ENCODE peak calls at places on chromosomes 1 and 21, in nine cellular contexts. B, J, S, K, N, Z, F, X and G are unnamed samples.

GRCh38 chr1:29324771-29325351 is 88.5 kb downstream of the PTPRU start:
- DNase-seq in F (peak), J (no peak), K (no peak), X (no peak), S (peak), Z (no peak), B (no peak), N (peak), G (no peak)

GRCh38 chr1:235073331-235073967 is 55.2 kb downstream of the TOMM20 start:
- DNase-seq in B (peak), F (no peak), J (no peak), K (no peak), S (peak), X (no peak), Z (no peak), N (no peak), G (peak)

GRCh38 chr1:172918478-172918877 is 132.3 kb downstream of the TNFSF18 start:
- DNase-seq in B (no peak), K (no peak), F (no peak), X (no peak), S (no peak), J (no peak), Z (no peak), N (no peak), G (no peak)

GRCh38 chr1:98045211-98046030 is 124.6 kb upstream of the DPYD start:
- DNase-seq in Z (no peak), K (no peak), X (no peak), F (peak), N (peak), B (no peak), J (peak), S (no peak), G (peak)

GRCh38 chr1:153032677-153033308 is 1.8 kb downstream of the SPRR1B start:
- DNase-seq in Z (no peak), S (peak), N (peak), B (no peak), X (peak), J (peak), F (peak), K (no peak), G (peak)

GRCh38 chr1:208684192-208684591 is 440.0 kb upstream of the PLXNA2 start:
- DNase-seq in F (no peak), S (no peak), J (no peak), N (no peak), K (no peak), B (no peak), Z (no peak), X (no peak), G (no peak)

GRCh38 chr1:180571832-180572636 is 13.3 kb downstream of the OVAAL start:
- DNase-seq in Z (no peak), B (no peak), N (no peak), J (no peak), S (peak), K (no peak), X (no peak), F (no peak), G (no peak)

GRCh38 chr1:41766546-41766945 is 152.2 kb downstream of the HIVEP3 start:
- DNase-seq in F (no peak), J (no peak), B (no peak), Z (no peak), N (peak), S (no peak), X (no peak), K (no peak), G (no peak)

GRCh38 chr21:36104306-36105300 is 30.3 kb upstream of the CBR3 start:
- DNase-seq in F (peak), J (no peak), S (no peak), K (no peak), B (peak), Z (no peak), X (no peak), N (peak), G (peak)

GRCh38 chr1:216005916-216006315 is 417.3 kb downstream of the USH2A start:
- DNase-seq in J (no peak), K (no peak), B (no peak), N (no peak), S (no peak), Z (no peak), F (no peak), X (peak), G (no peak)

GRCh38 chr1:160558679-160559078 is 20.6 kb downstream of the CD84 start:
- DNase-seq in S (no peak), Z (no peak), F (no peak), J (no peak), X (no peak), B (no peak), N (no peak), K (no peak), G (no peak)

GRCh38 chr1:218938259-218938658 is 235.4 kb upstream of the LYPLAL1 start:
- DNase-seq in S (no peak), X (no peak), J (no peak), N (no peak), Z (no peak), K (no peak), B (no peak), F (no peak), G (no peak)

GRCh38 chr1:150808134-150808533 is at the start of gene CTSK:
- DNase-seq in J (peak), B (no peak), F (no peak), N (no peak), X (peak), S (no peak), Z (no peak), K (no peak), G (peak)

GRCh38 chr1:67052741-67053534 is 1.0 kb downstream of the SLC35D1 start:
- DNase-seq in X (no peak), Z (peak), S (peak), B (peak), J (peak), N (peak), K (no peak), F (peak), G (peak)

GRCh38 chr1:62356257-62356835 is 37.1 kb upstream of the KANK4 start:
- DNase-seq in S (peak), J (peak), X (peak), B (no peak), K (no peak), F (peak), Z (peak), N (no peak), G (no peak)

GRCh38 chr1:77560741-77561140 is 121.7 kb downstream of the ZZZ3 start:
- DNase-seq in J (no peak), Z (no peak), K (no peak), F (no peak), S (no peak), X (no peak), B (no peak), N (no peak), G (no peak)

GRCh38 chr1:243946946-243947345 is 96.9 kb upstream of the AKT3 start:
- DNase-seq in B (no peak), N (no peak), F (peak), K (no peak), Z (peak), J (peak), X (peak), S (no peak), G (no peak)

GRCh38 chr21:34983680-34984086 is 65.4 kb downstream of the RUNX1 start:
- DNase-seq in J (peak), S (peak), B (no peak), X (peak), F (no peak), Z (peak), K (no peak), N (no peak), G (no peak)

GRCh38 chr21:42393443-42393950 is 2.4 kb downstream of the TMPRSS3 start:
- DNase-seq in N (no peak), J (no peak), Z (no peak), X (no peak), K (no peak), F (no peak), B (no peak), S (no peak), G (no peak)

GRCh38 chr1:235407419-235407818 is 40.2 kb downstream of the TBCE start:
- DNase-seq in S (no peak), Z (no peak), F (no peak), X (no peak), B (no peak), N (no peak), J (no peak), K (no peak), G (no peak)

GRCh38 chr21:39036581-39036980 is 146.7 kb downstream of the PSMG1 start:
- DNase-seq in X (no peak), J (no peak), B (no peak), S (no peak), K (no peak), F (no peak), Z (no peak), N (no peak), G (no peak)

GRCh38 chr1:32014199-32014936 is 700 bp downstream of the KHDRBS1 start:
- DNase-seq in F (peak), K (no peak), B (peak), Z (no peak), X (no peak), N (peak), J (peak), S (peak), G (peak)

GRCh38 chr1:245298781-245299180 is 144.0 kb downstream of the KIF26B start:
- DNase-seq in J (peak), X (peak), N (no peak), S (no peak), F (no peak), K (no peak), Z (no peak), B (no peak), G (no peak)

GRCh38 chr1:240387036-240387435 is 224.9 kb downstream of the GREM2 start:
- DNase-seq in N (no peak), Z (no peak), B (no peak), F (no peak), X (no peak), S (no peak), J (no peak), K (no peak), G (no peak)

GRCh38 chr1:52814465-52814864 is 28.1 kb upstream of the ZYG11A start:
- DNase-seq in Z (no peak), K (no peak), J (no peak), F (peak), S (no peak), X (no peak), B (no peak), N (no peak), G (no peak)

GRCh38 chr1:236534164-236534651 is 10.4 kb downstream of the LGALS8 start:
- DNase-seq in K (no peak), S (no peak), J (peak), F (no peak), B (no peak), X (no peak), Z (no peak), N (no peak), G (no peak)